ENCODE peak calls at places on chromosomes 2 and 18, in four cellular contexts. L is hypothalamus; S is T-helper 2 cell; M is stimulated activated CD4-positive, alpha-beta T cell treated with anti-CD3 and anti-CD28 coated beads, Interleukin-1b, Interleukin-23, amount 100 ng/mL, for 48 hours. K is an unnamed sample.

GRCh38 chr2:104408266-104408665 is 445.6 kb upstream of the POU3F3 start:
- DNase-seq in L (no peak), S (no peak), M (no peak), K (no peak)

GRCh38 chr2:212708346-212708745 is 169.7 kb upstream of the ERBB4 start:
- DNase-seq in L (no peak), S (no peak), M (no peak), K (no peak)

GRCh38 chr18:5746844-5747243 is 148.5 kb downstream of the TMEM200C start:
- DNase-seq in L (no peak), S (no peak), M (no peak), K (no peak)

GRCh38 chr18:11497585-11497984 is 111.8 kb upstream of the SLC35G4 start:
- DNase-seq in L (no peak), S (no peak), M (no peak), K (no peak)

GRCh38 chr2:54572636-54573531 is 116.8 kb downstream of the SPTBN1 start:
- DNase-seq in L (no peak), S (no peak), M (peak; percentile 72), K (peak; percentile 56)

GRCh38 chr2:212052412-212053159 is 486.0 kb downstream of the ERBB4 start:
- DNase-seq in L (no peak), S (no peak), M (no peak), K (no peak)

GRCh38 chr2:61853086-61853847 is 593 bp downstream of the FAM161A start:
- DNase-seq in L (no peak), S (no peak), M (peak; percentile 51), K (peak; percentile 68)

GRCh38 chr2:48508461-48509124 is 21.4 kb upstream of the STON1 start:
- DNase-seq in L (no peak), S (no peak), M (no peak), K (no peak)

GRCh38 chr2:234241656-234242445 is 191.3 kb downstream of the SPP2 start:
- DNase-seq in L (no peak), S (no peak), M (no peak), K (no peak)

GRCh38 chr2:70890469-70891065 is 45.1 kb upstream of the ATP6V1B1 start:
- DNase-seq in L (no peak), S (no peak), M (no peak), K (no peak)

GRCh38 chr2:237572742-237573101 is 6.3 kb downstream of the PRLH start:
- DNase-seq in L (no peak), S (no peak), M (no peak), K (no peak)

GRCh38 chr2:62114564-62114963 is 81.4 kb upstream of the B3GNT2 start:
- DNase-seq in L (no peak), S (no peak), M (no peak), K (no peak)

GRCh38 chr2:193371200-193371599 is 1176.5 kb upstream of the TMEFF2 start:
- DNase-seq in L (no peak), S (no peak), M (no peak), K (no peak)

GRCh38 chr2:215826376-215826775 is 187.0 kb downstream of the MREG start:
- DNase-seq in L (no peak), S (no peak), M (no peak), K (no peak)

GRCh38 chr2:23649819-23650218 is 264.8 kb downstream of the KLHL29 start:
- DNase-seq in L (no peak), S (no peak), M (peak; percentile 17), K (no peak)

GRCh38 chr2:37616674-37616999 is 54.8 kb downstream of the CDC42EP3 start:
- DNase-seq in L (no peak), S (no peak), M (no peak), K (no peak)

GRCh38 chr2:74816540-74817331 is 17.2 kb upstream of the HK2 start:
- DNase-seq in L (no peak), S (no peak), M (no peak), K (no peak)

GRCh38 chr2:20118051-20118450 is 66.6 kb upstream of the LAPTM4A start:
- DNase-seq in L (no peak), S (no peak), M (no peak), K (no peak)

GRCh38 chr18:52200406-52200805 is 139.6 kb upstream of the DCC start:
- DNase-seq in L (no peak), S (no peak), M (no peak), K (no peak)

GRCh38 chr18:21449367-21450250 is 150.9 kb downstream of the ESCO1 start:
- DNase-seq in L (no peak), S (no peak), M (no peak), K (no peak)

GRCh38 chr2:206084870-206085741 is 868 bp downstream of the INO80D start:
- DNase-seq in L (peak; percentile 50), S (peak; percentile 27), M (peak; percentile 16), K (peak; percentile 56)